ENCODE peak calls at places on chromosome 19, in four cellular contexts. M is stimulated activated CD4-positive, alpha-beta T cell treated with anti-CD3 and anti-CD28 coated beads, Interleukin-2, amount 100 ng/mL, for 48 hours; E is IMR-90; B is NCI-H1930. P is an unnamed sample.

GRCh38 chr19:9729162-9729561 is 39.4 kb downstream of the ZNF846 start:
- DNase-seq in E (no peak), M (no peak), B (no peak), P (no peak)

GRCh38 chr19:20616071-20616470 is 45.3 kb downstream of the ZNF626 start:
- DNase-seq in B (no peak), E (no peak), M (no peak), P (no peak)

GRCh38 chr19:30293051-30293785 is 79.0 kb upstream of the ZNF536 start:
- DNase-seq in B (no peak), M (no peak), E (no peak), P (no peak)

GRCh38 chr19:3670796-3671679 is 29.2 kb downstream of the PIP5K1C start:
- DNase-seq in B (no peak), M (peak), E (peak), P (no peak)

GRCh38 chr19:16268676-16269319 is 55.8 kb upstream of the KLF2 start:
- DNase-seq in E (no peak), M (no peak), B (no peak), P (no peak)

GRCh38 chr19:44992336-44993163 is 8.7 kb upstream of the RELB start:
- DNase-seq in E (no peak), B (no peak), M (no peak), P (no peak)

GRCh38 chr19:55614711-55615552 is 9.4 kb downstream of the ZNF784 start:
- DNase-seq in B (no peak), E (no peak), M (no peak), P (no peak)

GRCh38 chr19:44367024-44367423 is 10.5 kb upstream of the ZNF112 start:
- DNase-seq in M (no peak), E (no peak), B (peak), P (no peak)

GRCh38 chr19:2013683-2013961 is 1.9 kb downstream of the BTBD2 start:
- DNase-seq in M (no peak), B (no peak), E (no peak), P (no peak)